ENCODE peak calls at places on chromosome 22, in eight cellular contexts. N is thoracic aorta, Z is cardiac muscle cell, B is right atrium auricular region, R is choroid plexus epithelial cell, E is foreskin fibroblast, U is lower lobe of right lung, O is fibroblast of mammary gland. P is an unnamed sample.

GRCh38 chr22:36938886-36939285 is 25.5 kb downstream of the CSF2RB start:
- DNase-seq in R (no peak), O (no peak), Z (no peak), N (no peak), U (no peak), B (no peak), E (no peak), P (no peak)

GRCh38 chr22:37782340-37783168 is 25.2 kb upstream of the GCAT start:
- DNase-seq in R (no peak), O (peak), E (peak), U (no peak), N (no peak), B (no peak), Z (no peak), P (no peak)

GRCh38 chr22:17802822-17803221 is 28.6 kb upstream of the BID start:
- DNase-seq in Z (no peak), R (peak), B (no peak), O (no peak), N (no peak), E (no peak), U (no peak), P (no peak)

GRCh38 chr22:17121235-17122195 is at the start of gene TMEM121B:
- DNase-seq in N (no peak), O (peak), R (peak), Z (peak), B (peak), E (peak), U (peak), P (peak)

GRCh38 chr22:32536352-32536751 is 61.7 kb downstream of the FBXO7 start:
- DNase-seq in B (no peak), R (no peak), N (no peak), Z (no peak), E (no peak), O (no peak), U (no peak), P (no peak)

GRCh38 chr22:21937821-21938070 is 14.9 kb downstream of the PPM1F start:
- DNase-seq in Z (no peak), U (no peak), R (no peak), N (no peak), O (peak), B (peak), E (peak), P (no peak)

GRCh38 chr22:20610757-20611156 is 103.3 kb downstream of the MED15 start:
- DNase-seq in O (no peak), E (no peak), U (peak), B (no peak), Z (no peak), R (no peak), N (no peak), P (no peak)

GRCh38 chr22:27798526-27799333 is 2.8 kb downstream of the MN1 start:
- DNase-seq in B (no peak), Z (peak), O (no peak), U (no peak), R (peak), E (no peak), N (no peak), P (peak)

GRCh38 chr22:38135133-38135706 is 24.7 kb upstream of the BAIAP2L2 start:
- DNase-seq in Z (peak), O (peak), E (peak), U (no peak), B (no peak), N (no peak), R (peak), P (no peak)

GRCh38 chr22:19818264-19819208 is 36.1 kb downstream of the GNB1L start:
- DNase-seq in E (no peak), Z (no peak), B (peak), O (no peak), N (no peak), U (no peak), R (no peak), P (no peak)

GRCh38 chr22:49632199-49633009 is 195.3 kb downstream of the BRD1 start:
- DNase-seq in N (no peak), E (peak), Z (peak), B (no peak), R (peak), U (peak), O (peak), P (peak)

GRCh38 chr22:30192427-30192826 is 54.1 kb downstream of the LIF start:
- DNase-seq in E (no peak), B (no peak), Z (no peak), N (no peak), R (no peak), O (no peak), U (no peak), P (no peak)

GRCh38 chr22:31646186-31647019 is 15.6 kb downstream of the PISD start:
- DNase-seq in E (peak), U (no peak), O (peak), Z (peak), N (no peak), R (peak), B (no peak), P (no peak)

GRCh38 chr22:33921576-33922181 is 1.4 kb upstream of the LARGE1 start:
- DNase-seq in O (peak), B (peak), E (peak), Z (peak), U (peak), R (peak), N (no peak), P (peak)

GRCh38 chr22:29149841-29150555 is 55.7 kb upstream of the EMID1 start:
- DNase-seq in B (no peak), U (no peak), Z (no peak), E (peak), O (no peak), N (no peak), R (no peak), P (peak)

GRCh38 chr22:20566420-20567260 is 59.2 kb downstream of the MED15 start:
- DNase-seq in N (no peak), Z (peak), U (no peak), B (no peak), R (peak), O (peak), E (peak), P (no peak)

GRCh38 chr22:36644333-36644757 is 59.2 kb downstream of the CACNG2 start:
- DNase-seq in O (peak), Z (peak), R (peak), U (no peak), N (no peak), B (no peak), E (peak), P (peak)

GRCh38 chr22:19962909-19963806 is 21.5 kb upstream of the TXNRD2 start:
- DNase-seq in Z (no peak), B (no peak), N (no peak), R (no peak), U (peak), E (peak), O (peak), P (no peak)

GRCh38 chr22:47098121-47098520 is 335.7 kb downstream of the TBC1D22A start:
- DNase-seq in B (no peak), N (no peak), E (no peak), R (no peak), O (no peak), Z (no peak), U (no peak), P (no peak)
- TF ChIP-seq CTCF in B (no peak), N (no peak), E (no peak), R (no peak), O (no peak), Z (no peak), U (no peak), P (no peak)

DNA sequence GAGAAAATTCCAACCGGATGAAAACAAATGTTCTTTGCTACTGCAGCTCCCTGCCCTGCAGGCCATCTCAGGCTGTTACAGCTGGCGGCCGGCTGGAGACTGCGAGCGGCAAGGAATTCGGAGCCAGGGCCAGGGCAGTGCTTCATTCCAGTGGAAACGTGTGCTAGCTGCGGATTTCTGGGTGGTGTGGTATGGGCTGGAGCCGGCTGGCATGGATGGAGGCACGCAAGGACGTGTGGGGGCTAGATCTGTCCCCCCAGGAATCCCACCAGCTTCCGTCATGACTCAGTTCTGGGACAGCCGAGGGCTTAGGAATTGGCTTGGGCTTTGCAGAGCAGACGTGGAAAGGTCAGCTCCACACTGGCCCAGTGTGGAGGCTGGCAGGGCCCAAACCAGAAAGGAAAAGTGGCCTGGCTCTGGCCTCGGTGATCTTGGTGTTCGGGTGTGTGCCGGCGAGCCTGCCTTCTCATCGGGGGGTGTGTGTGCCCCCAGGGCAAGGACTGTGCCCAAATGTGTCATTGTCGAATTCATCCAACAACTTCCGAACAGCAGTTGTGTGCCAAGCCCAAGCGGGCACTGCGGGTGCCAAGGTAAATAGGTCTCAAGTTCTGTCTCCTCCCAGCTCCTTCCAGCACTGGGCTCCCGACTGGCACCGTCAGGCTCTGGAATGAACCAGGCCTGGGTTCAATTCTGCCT is 48.1 kb upstream of the SHISAL1 start:
- DNase-seq in Z (peak), U (peak), O (peak), N (peak), R (peak), E (peak), B (peak), P (no peak)
- TF ChIP-seq CTCF in Z (peak), U (peak), O (no peak), N (peak), R (peak), E (peak), B (no peak), P (no peak)

GRCh38 chr22:42869463-42869862 is 12.4 kb upstream of the ARFGAP3 start:
- DNase-seq in U (no peak), B (no peak), E (no peak), R (no peak), Z (no peak), N (no peak), O (no peak), P (no peak)
- TF ChIP-seq CTCF in U (no peak), B (no peak), E (no peak), R (no peak), Z (no peak), N (no peak), O (no peak), P (no peak)

GRCh38 chr22:46472722-46473016 is 64.8 kb downstream of the CELSR1 start:
- DNase-seq in N (no peak), E (no peak), B (no peak), O (no peak), Z (no peak), R (no peak), U (no peak), P (no peak)
- TF ChIP-seq CTCF in N (no peak), E (no peak), B (no peak), O (no peak), Z (no peak), R (no peak), U (no peak), P (no peak)

GRCh38 chr22:50731811-50732624 is 6.0 kb upstream of the ACR start:
- DNase-seq in N (no peak), E (peak), Z (peak), B (no peak), U (peak), O (peak), R (peak), P (no peak)
- TF ChIP-seq CTCF in N (peak), E (peak), Z (peak), B (peak), U (peak), O (peak), R (peak), P (peak)

GRCh38 chr22:26671317-26672059 is 14.1 kb downstream of the MIAT start:
- DNase-seq in N (no peak), R (no peak), Z (no peak), O (no peak), E (no peak), B (no peak), U (peak), P (no peak)

GRCh38 chr22:26672060-26672471 is 14.7 kb downstream of the MIAT start:
- DNase-seq in R (no peak), Z (no peak), N (no peak), B (no peak), E (no peak), O (no peak), U (no peak), P (no peak)

GRCh38 chr22:26674211-26675190 is 17.1 kb downstream of the MIAT start:
- DNase-seq in U (no peak), E (no peak), Z (no peak), O (no peak), B (no peak), N (no peak), R (no peak), P (no peak)

GRCh38 chr22:26673485-26673884 is 16.1 kb downstream of the MIAT start:
- DNase-seq in R (peak), Z (no peak), O (peak), E (peak), U (no peak), N (no peak), B (no peak), P (no peak)

DNA sequence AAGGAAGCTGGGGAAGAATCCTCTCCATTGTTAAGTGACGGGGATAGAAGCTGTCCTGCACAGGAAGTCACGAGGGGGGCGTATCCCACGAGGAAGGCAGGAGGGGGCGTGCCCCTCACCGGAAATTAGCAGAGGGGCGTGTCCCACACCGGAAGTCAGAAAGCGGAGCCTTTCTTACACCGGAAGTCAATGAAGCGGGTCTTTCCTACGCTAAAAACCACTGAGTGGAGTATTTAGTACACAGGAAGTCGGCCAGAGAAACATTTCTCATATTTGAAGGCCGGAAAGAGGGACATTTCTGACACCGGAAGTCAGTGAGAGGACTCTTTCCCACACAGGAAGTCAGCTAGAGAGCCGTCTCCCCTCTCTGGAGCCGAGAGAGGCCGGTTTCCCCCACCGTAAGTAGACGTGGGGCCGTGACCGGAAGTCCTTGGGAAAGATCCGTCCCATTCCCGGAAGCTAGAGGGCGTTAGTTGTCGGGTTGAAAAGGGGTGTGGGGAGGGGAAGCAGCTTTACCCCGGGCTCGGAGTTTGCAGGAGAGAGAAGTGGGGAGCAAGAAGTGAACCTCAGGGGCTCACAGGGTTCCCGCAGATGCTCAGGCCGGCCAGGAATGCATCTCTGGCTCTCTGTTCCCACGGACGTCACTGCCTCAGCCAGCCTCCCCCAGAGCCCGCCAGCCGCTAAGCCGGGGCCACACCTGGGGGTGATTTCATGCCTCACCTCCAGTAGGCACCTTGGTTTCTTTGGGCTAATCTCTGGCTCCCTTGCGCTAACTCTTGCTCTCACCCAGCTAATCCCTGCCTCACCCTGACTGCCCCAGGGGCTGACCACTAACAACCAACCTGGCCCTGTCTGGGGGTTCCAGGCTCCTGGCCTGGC is 15.4 kb downstream of the MIAT start:
- DNase-seq in B (peak), N (peak), E (peak), O (peak), Z (peak), U (peak), R (peak), P (peak)
- TF ChIP-seq CTCF in B (peak), N (peak), E (peak), O (peak), Z (peak), U (peak), R (peak), P (peak)

P was measured in neural crest cell.